ENCODE peak calls at places on chromosome 20, in five cellular contexts. One of them, this sample, is unnamed.

GRCh38 chr20:34578521-34579147 is 20.1 kb downstream of the MAP1LC3A start:
- DNase-seq in occipital lobe: no peak
- DNase-seq in mesendoderm: no peak
- DNase-seq in lower leg skin: no peak
- DNase-seq in NCI-H187 treated with DMSO at 0.1 percent for 48 hours: no peak
- DNase-seq in this sample: no peak

GRCh38 chr20:1302578-1303541 is 26.1 kb downstream of the SDCBP2 start:
- DNase-seq in occipital lobe: no peak
- DNase-seq in mesendoderm: no peak
- DNase-seq in lower leg skin: no peak
- DNase-seq in NCI-H187 treated with DMSO at 0.1 percent for 48 hours: no peak
- DNase-seq in this sample: no peak

GRCh38 chr20:23452776-23453175 is at the start of gene CST11:
- DNase-seq in occipital lobe: no peak
- DNase-seq in mesendoderm: no peak
- DNase-seq in lower leg skin: no peak
- DNase-seq in NCI-H187 treated with DMSO at 0.1 percent for 48 hours: no peak
- DNase-seq in this sample: no peak

GRCh38 chr20:17825251-17825691 is 125.5 kb downstream of the BANF2 start:
- DNase-seq in occipital lobe: no peak
- DNase-seq in lower leg skin: no peak
- DNase-seq in mesendoderm: no peak
- DNase-seq in NCI-H187 treated with DMSO at 0.1 percent for 48 hours: no peak
- DNase-seq in this sample: no peak

GRCh38 chr20:21183722-21184121 is 57.8 kb downstream of the KIZ start:
- DNase-seq in occipital lobe: no peak
- DNase-seq in NCI-H187 treated with DMSO at 0.1 percent for 48 hours: no peak
- DNase-seq in lower leg skin: no peak
- DNase-seq in mesendoderm: no peak
- DNase-seq in this sample: no peak

GRCh38 chr20:35523298-35523888 is 6.1 kb downstream of the C20orf173 start:
- DNase-seq in occipital lobe: no peak
- DNase-seq in lower leg skin: no peak
- DNase-seq in NCI-H187 treated with DMSO at 0.1 percent for 48 hours: no peak
- DNase-seq in mesendoderm: peak; percentile 59
- DNase-seq in this sample: no peak

GRCh38 chr20:58511364-58511763 is 3.8 kb downstream of the APCDD1L start:
- DNase-seq in NCI-H187 treated with DMSO at 0.1 percent for 48 hours: peak; percentile 1
- DNase-seq in occipital lobe: no peak
- DNase-seq in lower leg skin: no peak
- DNase-seq in mesendoderm: no peak
- DNase-seq in this sample: no peak

GRCh38 chr20:32564921-32565734 is 20.0 kb downstream of the NOL4L start:
- DNase-seq in lower leg skin: peak; percentile 49
- DNase-seq in NCI-H187 treated with DMSO at 0.1 percent for 48 hours: no peak
- DNase-seq in mesendoderm: no peak
- DNase-seq in occipital lobe: peak; percentile 14
- DNase-seq in this sample: no peak

GRCh38 chr20:29497261-29497671 is 1760.2 kb upstream of the DEFB115 start:
- DNase-seq in NCI-H187 treated with DMSO at 0.1 percent for 48 hours: peak; percentile 33
- DNase-seq in mesendoderm: no peak
- DNase-seq in occipital lobe: peak; percentile 38
- DNase-seq in lower leg skin: peak; percentile 64
- DNase-seq in this sample: no peak

GRCh38 chr20:9555781-9556180 is 41.4 kb downstream of the LAMP5 start:
- DNase-seq in NCI-H187 treated with DMSO at 0.1 percent for 48 hours: no peak
- DNase-seq in mesendoderm: peak; percentile 14
- DNase-seq in lower leg skin: no peak
- DNase-seq in occipital lobe: no peak
- DNase-seq in this sample: no peak

GRCh38 chr20:54094268-54094580 is 23.8 kb upstream of the BCAS1 start:
- DNase-seq in mesendoderm: no peak
- DNase-seq in occipital lobe: no peak
- DNase-seq in lower leg skin: no peak
- DNase-seq in NCI-H187 treated with DMSO at 0.1 percent for 48 hours: no peak
- DNase-seq in this sample: no peak

GRCh38 chr20:17859002-17859615 is 109.5 kb downstream of the SNX5 start:
- DNase-seq in mesendoderm: no peak
- DNase-seq in NCI-H187 treated with DMSO at 0.1 percent for 48 hours: no peak
- DNase-seq in occipital lobe: no peak
- DNase-seq in lower leg skin: no peak
- DNase-seq in this sample: no peak